ENCODE peak calls at places on chromosome 21, in nine cellular contexts. J is colonic mucosa; G is CD8-positive, alpha-beta T cell; Y is GM23338; E is A673; L is sigmoid colon; D is HCT116; W is cardiac muscle cell; R is coronary artery. S is an unnamed sample.

GRCh38 chr21:14522689-14523088 is 23.4 kb downstream of the SAMSN1 start:
- DNase-seq in J (no peak), G (no peak), Y (no peak), E (no peak), L (no peak), D (no peak), W (no peak), R (no peak), S (no peak)

GRCh38 chr21:34553199-34553952 is 41.4 kb upstream of the KCNE1 start:
- DNase-seq in J (no peak), G (no peak), Y (no peak), E (peak), L (no peak), D (peak), W (no peak), R (no peak), S (no peak)

GRCh38 chr21:15062566-15062965 is 2.2 kb downstream of the NRIP1 start:
- DNase-seq in J (no peak), G (no peak), Y (no peak), E (peak), L (no peak), D (no peak), W (no peak), R (no peak), S (peak)

GRCh38 chr21:15421521-15421920 is 308.3 kb upstream of the USP25 start:
- DNase-seq in J (no peak), G (no peak), Y (no peak), E (no peak), L (no peak), D (no peak), W (no peak), R (no peak), S (no peak)

GRCh38 chr21:41363370-41364270 is 1.8 kb downstream of the MX2 start:
- DNase-seq in J (no peak), G (no peak), Y (no peak), E (no peak), L (no peak), D (no peak), W (no peak), R (peak), S (no peak)

GRCh38 chr21:34502480-34503106 is 9.4 kb downstream of the KCNE1 start:
- DNase-seq in J (no peak), G (no peak), Y (no peak), E (no peak), L (no peak), D (no peak), W (no peak), R (no peak), S (no peak)

GRCh38 chr21:26844258-26845065 is 747 bp downstream of the ADAMTS1 start:
- DNase-seq in J (peak), G (no peak), Y (peak), E (peak), L (peak), D (no peak), W (peak), R (peak), S (no peak)

GRCh38 chr21:35019631-35020032 is 29.5 kb downstream of the RUNX1 start:
- DNase-seq in J (peak), G (no peak), Y (no peak), E (no peak), L (no peak), D (no peak), W (no peak), R (no peak), S (no peak)

GRCh38 chr21:37916795-37917142 is 512 bp upstream of the KCNJ6 start:
- DNase-seq in J (no peak), G (no peak), Y (peak), E (peak), L (no peak), D (no peak), W (peak), R (no peak), S (no peak)

GRCh38 chr21:16193758-16194606 is 464.2 kb downstream of the USP25 start:
- DNase-seq in J (peak), G (no peak), Y (peak), E (no peak), L (peak), D (no peak), W (peak), R (peak), S (no peak)

GRCh38 chr21:46604975-46605758 is at the start of gene S100B:
- DNase-seq in J (no peak), G (no peak), Y (peak), E (peak), L (peak), D (no peak), W (peak), R (no peak), S (no peak)

GRCh38 chr21:27047331-27048314 is 80.7 kb upstream of the ADAMTS5 start:
- DNase-seq in J (no peak), G (no peak), Y (no peak), E (peak), L (no peak), D (no peak), W (no peak), R (no peak), S (no peak)

GRCh38 chr21:33848252-33848953 is 67.2 kb downstream of the ATP5PO start:
- DNase-seq in J (peak), G (no peak), Y (no peak), E (no peak), L (no peak), D (no peak), W (no peak), R (no peak), S (no peak)

GRCh38 chr21:29302340-29302991 is 3.7 kb downstream of the BACH1 start:
- DNase-seq in J (no peak), G (no peak), Y (no peak), E (no peak), L (no peak), D (no peak), W (peak), R (no peak), S (no peak)

GRCh38 chr21:25515484-25516405 is 91.5 kb downstream of the MRPL39 start:
- DNase-seq in J (no peak), G (no peak), Y (peak), E (no peak), L (no peak), D (no peak), W (peak), R (no peak), S (no peak)

GRCh38 chr21:25898671-25899070 is 163.9 kb downstream of the GABPA start:
- DNase-seq in J (no peak), G (no peak), Y (no peak), E (peak), L (no peak), D (no peak), W (no peak), R (no peak), S (no peak)

GRCh38 chr21:41196990-41197389 is 29.0 kb downstream of the BACE2 start:
- DNase-seq in J (no peak), G (no peak), Y (no peak), E (no peak), L (no peak), D (no peak), W (no peak), R (no peak), S (no peak)

GRCh38 chr21:35035116-35035515 is 14.0 kb downstream of the RUNX1 start:
- DNase-seq in J (no peak), G (no peak), Y (no peak), E (no peak), L (no peak), D (no peak), W (no peak), R (no peak), S (no peak)

GRCh38 chr21:35020446-35020845 is 28.7 kb downstream of the RUNX1 start:
- DNase-seq in J (no peak), G (peak), Y (no peak), E (no peak), L (no peak), D (no peak), W (no peak), R (no peak), S (no peak)

GRCh38 chr21:24395320-24395933 is 1211.9 kb downstream of the MRPL39 start:
- DNase-seq in J (no peak), G (no peak), Y (no peak), E (no peak), L (no peak), D (no peak), W (no peak), R (no peak), S (no peak)

GRCh38 chr21:30268608-30269197 is 14.0 kb downstream of the KRTAP24-1 start:
- DNase-seq in J (peak), G (no peak), Y (peak), E (peak), L (no peak), D (no peak), W (peak), R (no peak), S (no peak)

GRCh38 chr21:38086580-38086979 is 170.2 kb upstream of the KCNJ15 start:
- DNase-seq in J (no peak), G (no peak), Y (no peak), E (no peak), L (no peak), D (no peak), W (no peak), R (no peak), S (no peak)

GRCh38 chr21:26982767-26983166 is 15.9 kb upstream of the ADAMTS5 start:
- DNase-seq in J (no peak), G (no peak), Y (peak), E (peak), L (no peak), D (no peak), W (no peak), R (no peak), S (no peak)

GRCh38 chr21:34534522-34534921 is 22.5 kb upstream of the KCNE1 start:
- DNase-seq in J (no peak), G (no peak), Y (no peak), E (no peak), L (no peak), D (no peak), W (no peak), R (no peak), S (no peak)

GRCh38 chr21:29648710-29649240 is 291.0 kb downstream of the GRIK1 start:
- DNase-seq in J (no peak), G (no peak), Y (no peak), E (no peak), L (no peak), D (no peak), W (no peak), R (no peak), S (no peak)

GRCh38 chr21:21101911-21102310 is 103.7 kb downstream of the NCAM2 start:
- DNase-seq in J (no peak), G (no peak), Y (peak), E (peak), L (no peak), D (no peak), W (peak), R (no peak), S (no peak)

GRCh38 chr21:15212214-15212613 is 147.4 kb upstream of the NRIP1 start:
- DNase-seq in J (no peak), G (no peak), Y (no peak), E (no peak), L (no peak), D (no peak), W (no peak), R (no peak), S (no peak)

GRCh38 chr21:24436236-24436635 is 1171.0 kb downstream of the MRPL39 start:
- DNase-seq in J (no peak), G (no peak), Y (no peak), E (no peak), L (no peak), D (no peak), W (no peak), R (no peak), S (no peak)

GRCh38 chr21:34335316-34335715 is 28.5 kb upstream of the KCNE2 start:
- DNase-seq in J (no peak), G (no peak), Y (no peak), E (no peak), L (no peak), D (no peak), W (no peak), R (no peak), S (no peak)

GRCh38 chr21:25944672-25945213 is 210.0 kb downstream of the GABPA start:
- DNase-seq in J (no peak), G (no peak), Y (no peak), E (no peak), L (no peak), D (no peak), W (no peak), R (no peak), S (no peak)

GRCh38 chr21:35002879-35003722 is 46.0 kb downstream of the RUNX1 start:
- DNase-seq in J (no peak), G (no peak), Y (no peak), E (no peak), L (no peak), D (no peak), W (no peak), R (no peak), S (no peak)

GRCh38 chr21:42081138-42081537 is 10.0 kb downstream of the UMODL1 start:
- DNase-seq in J (no peak), G (no peak), Y (no peak), E (no peak), L (no peak), D (no peak), W (no peak), R (no peak), S (no peak)

DNA sequence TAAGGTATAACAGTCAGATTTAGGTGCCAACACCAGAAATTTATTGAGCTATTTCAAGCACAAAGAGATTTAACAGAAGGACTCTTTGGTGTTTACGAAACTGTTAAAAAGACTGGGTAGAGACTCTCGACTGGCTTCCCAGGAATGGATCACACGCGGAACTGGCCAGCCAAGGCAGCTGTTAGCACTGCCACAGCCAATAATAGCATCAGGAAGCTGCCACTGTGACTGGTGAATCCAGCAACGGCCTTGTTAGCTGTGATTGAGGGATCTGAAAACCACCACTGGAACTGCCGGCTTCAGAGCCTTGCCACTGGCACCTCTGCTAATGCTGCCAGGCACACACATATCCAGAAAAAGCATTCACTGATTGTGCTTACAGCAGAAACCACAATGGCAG is 10.6 kb upstream of the SIM2 start:
- DNase-seq in J (no peak), G (no peak), Y (no peak), E (no peak), L (no peak), D (no peak), W (no peak), R (no peak), S (no peak)
- H3K27ac ChIP-seq in J (no peak), G (no peak), Y (no peak), E (no peak), L (no peak), D (no peak), W (no peak), R (no peak), S (no peak)

DNA sequence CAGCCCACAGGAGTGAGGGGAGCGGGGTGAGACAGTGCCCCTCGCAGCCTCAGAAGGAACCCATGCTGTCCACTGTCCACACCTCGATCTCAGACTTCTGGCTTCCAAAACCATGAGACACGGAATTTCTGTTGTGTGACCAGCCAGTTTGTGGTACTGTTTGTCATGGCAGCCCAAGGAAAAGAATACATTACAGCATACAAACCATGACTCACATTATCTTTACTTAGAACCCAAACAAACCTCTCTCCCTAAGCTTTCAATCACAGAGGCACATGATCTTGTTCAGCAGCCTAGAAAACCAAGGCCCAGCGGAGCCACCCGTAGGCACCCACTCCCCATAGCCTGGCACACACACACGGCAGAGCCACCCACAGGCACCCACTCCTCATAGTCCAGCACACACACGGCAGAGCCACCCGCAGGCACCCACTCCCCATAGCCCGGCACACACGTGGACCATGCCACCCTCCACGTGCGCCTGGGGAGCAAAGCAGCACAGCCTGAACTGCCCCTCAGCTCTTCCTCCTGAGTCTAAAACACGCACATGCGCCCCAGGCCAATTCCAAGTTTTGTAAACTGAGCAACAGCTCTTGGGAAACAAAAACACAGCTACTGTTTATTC is 458 bp upstream of the KRTAP10-4 start:
- DNase-seq in J (no peak), G (no peak), Y (no peak), E (no peak), L (no peak), D (no peak), W (no peak), R (no peak), S (no peak)
- H3K4me3 ChIP-seq in J (no peak), G (no peak), Y (no peak), E (no peak), L (no peak), D (no peak), W (no peak), R (no peak), S (no peak)

GRCh38 chr21:32496536-32496935 is 84.0 kb downstream of the EVA1C start:
- DNase-seq in J (no peak), G (no peak), Y (no peak), E (no peak), L (peak), D (no peak), W (no peak), R (no peak), S (no peak)

GRCh38 chr21:32494946-32495703 is 82.6 kb downstream of the EVA1C start:
- DNase-seq in J (no peak), G (no peak), Y (peak), E (no peak), L (peak), D (no peak), W (no peak), R (no peak), S (no peak)

DNA sequence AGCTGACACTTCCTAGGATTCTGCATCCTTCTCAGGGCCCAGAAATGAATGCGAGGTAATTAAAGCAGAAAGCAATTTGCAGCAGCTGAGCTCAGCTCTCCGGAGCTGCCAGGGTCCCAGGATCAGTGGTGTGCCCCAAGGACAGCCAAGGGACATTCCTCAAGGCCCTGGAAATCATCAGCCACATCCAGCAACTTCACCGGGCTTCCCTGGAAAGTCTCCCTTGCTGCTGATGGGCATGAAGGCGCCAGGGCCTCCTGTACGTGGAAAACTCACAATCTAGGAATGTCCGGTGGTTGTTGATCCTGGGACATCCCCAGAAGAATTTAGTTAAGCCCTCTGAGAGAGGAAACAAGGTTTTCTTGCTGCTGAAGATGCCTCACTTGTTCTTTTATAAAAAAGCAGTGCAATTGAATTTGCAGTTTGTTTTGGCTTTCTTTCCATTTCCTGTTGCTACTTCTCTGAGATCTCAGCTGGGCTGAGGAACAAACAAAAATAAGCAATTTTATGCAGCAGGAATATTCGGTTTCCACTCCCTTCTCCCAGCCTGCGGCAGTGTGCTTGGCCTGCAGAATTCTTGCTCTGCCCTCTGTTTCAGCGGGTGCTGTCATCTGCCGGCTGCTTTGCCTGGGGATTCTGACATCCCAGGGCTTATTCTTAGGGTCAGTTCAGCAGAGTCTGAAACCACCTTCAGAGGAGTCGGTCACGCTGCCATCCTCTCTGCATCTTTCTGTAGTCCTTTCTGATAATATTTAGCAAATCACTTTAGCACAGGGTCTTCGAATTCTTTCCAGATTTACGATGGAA is 85.9 kb downstream of the TCP10L start:
- DNase-seq in J (no peak), G (no peak), Y (no peak), E (no peak), L (peak), D (no peak), W (peak), R (no peak), S (no peak)
- H3K27ac ChIP-seq in J (no peak), G (no peak), Y (peak), E (no peak), L (no peak), D (no peak), W (peak), R (peak), S (no peak)

DNA sequence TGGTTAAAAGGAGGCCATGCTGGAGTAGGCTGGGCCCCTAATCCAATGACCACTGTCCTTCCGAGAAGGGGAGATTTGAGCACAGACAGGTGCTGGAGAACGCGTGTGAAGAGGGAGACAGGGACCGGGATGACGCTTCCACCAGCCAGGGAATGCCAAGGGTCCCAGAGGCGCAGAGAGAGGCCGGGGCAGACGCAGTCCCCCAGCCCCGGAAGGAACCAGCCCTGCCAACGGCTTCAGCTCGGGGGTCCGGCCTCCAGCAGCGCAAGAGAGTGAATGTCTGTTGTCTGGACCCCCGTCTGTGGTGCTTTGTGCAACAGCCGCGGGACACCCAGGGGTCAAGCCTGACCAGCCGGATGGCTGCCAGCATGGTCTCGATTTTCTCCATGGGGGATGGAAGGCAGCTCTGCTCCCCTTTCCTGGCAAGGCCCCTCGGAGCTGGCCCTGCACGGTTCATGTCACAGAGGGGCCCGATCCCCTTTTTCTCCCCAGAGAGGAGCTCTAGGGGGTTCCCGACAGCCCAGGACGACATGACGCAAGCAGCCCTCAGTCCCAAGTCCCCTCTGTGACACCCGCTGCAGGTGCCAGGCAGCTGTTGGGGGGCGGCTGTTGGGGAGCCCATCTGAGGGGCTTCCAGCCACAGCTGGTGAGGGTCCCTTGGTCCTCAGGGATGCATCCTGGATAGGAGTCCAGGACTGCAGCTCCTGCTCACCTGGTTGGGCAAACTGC is 73.5 kb downstream of the SIK1 start:
- DNase-seq in J (no peak), G (no peak), Y (no peak), E (no peak), L (no peak), D (no peak), W (no peak), R (no peak), S (no peak)
- H3K4me3 ChIP-seq in J (no peak), G (no peak), Y (no peak), E (no peak), L (no peak), D (no peak), W (no peak), R (no peak), S (no peak)

GRCh38 chr21:36212513-36212780 is 55.8 kb downstream of the DOP1B start:
- DNase-seq in J (no peak), G (no peak), Y (no peak), E (no peak), L (no peak), D (no peak), W (no peak), R (no peak), S (no peak)
- H3K27ac ChIP-seq in J (no peak), G (no peak), Y (no peak), E (no peak), L (no peak), D (no peak), W (no peak), R (no peak), S (no peak)

GRCh38 chr21:17438642-17439041 is 74.2 kb upstream of the CXADR start:
- DNase-seq in J (no peak), G (no peak), Y (peak), E (no peak), L (no peak), D (no peak), W (peak), R (no peak), S (no peak)

GRCh38 chr21:17435565-17436543 is 77.0 kb upstream of the CXADR start:
- DNase-seq in J (no peak), G (no peak), Y (no peak), E (no peak), L (no peak), D (no peak), W (no peak), R (no peak), S (no peak)

GRCh38 chr21:17432732-17433057 is 80.1 kb upstream of the CXADR start:
- DNase-seq in J (no peak), G (no peak), Y (no peak), E (no peak), L (no peak), D (no peak), W (no peak), R (no peak), S (no peak)

GRCh38 chr21:17440955-17441354 is 71.9 kb upstream of the CXADR start:
- DNase-seq in J (no peak), G (no peak), Y (no peak), E (no peak), L (no peak), D (no peak), W (no peak), R (no peak), S (no peak)

GRCh38 chr21:17436626-17437111 is 76.2 kb upstream of the CXADR start:
- DNase-seq in J (no peak), G (no peak), Y (peak), E (no peak), L (no peak), D (no peak), W (peak), R (no peak), S (no peak)
- H3K4me3 ChIP-seq in J (no peak), G (no peak), Y (no peak), E (no peak), L (no peak), D (no peak), W (no peak), R (no peak), S (no peak)